ENCODE peak calls at places on chromosomes 7 and 10, in eight cellular contexts. U, T, S, E, W, I, H and N are unnamed samples. For H3K4me1, the result is how much of the 10 kb centered on the place peaks cover.

GRCh38 chr10:72740526-72740925 is 48.6 kb downstream of the MCU start:
- DNase-seq in U (no peak), T (peak), S (peak), E (no peak), W (no peak), I (peak), H (no peak), N (no peak)

GRCh38 chr10:61939575-61940301 is 38.2 kb downstream of the ARID5B start:
- DNase-seq in U (no peak), T (no peak), S (no peak), E (no peak), W (no peak), I (no peak), H (no peak), N (no peak)

GRCh38 chr10:97931041-97931440 is 81.4 kb downstream of the GOLGA7B start:
- DNase-seq in U (no peak), T (no peak), S (no peak), E (no peak), W (no peak), I (no peak), H (no peak), N (no peak)

GRCh38 chr7:123633553-123633952 is 22.1 kb upstream of the LMOD2 start:
- DNase-seq in U (no peak), T (no peak), S (no peak), E (no peak), W (no peak), I (no peak), H (no peak), N (no peak)

GRCh38 chr7:32299133-32299702 is 191.0 kb downstream of the LSM5 start:
- DNase-seq in U (no peak), T (peak), S (peak), E (peak), W (peak), I (peak), H (peak), N (no peak)

GRCh38 chr10:13961096-13961495 is 369.6 kb downstream of the FRMD4A start:
- DNase-seq in U (no peak), T (no peak), S (no peak), E (no peak), W (no peak), I (no peak), H (no peak), N (no peak)

GRCh38 chr7:155372782-155373358 is 75.2 kb downstream of the INSIG1 start:
- DNase-seq in U (no peak), T (no peak), S (no peak), E (no peak), W (no peak), I (no peak), H (no peak), N (no peak)

GRCh38 chr10:18501198-18501597 is 150.2 kb downstream of the NSUN6 start:
- DNase-seq in U (no peak), T (no peak), S (no peak), E (no peak), W (no peak), I (no peak), H (no peak), N (no peak)

GRCh38 chr10:128421731-128422130 is 295.5 kb upstream of the MKI67 start:
- DNase-seq in U (no peak), T (no peak), S (no peak), E (peak), W (no peak), I (no peak), H (no peak), N (no peak)

GRCh38 chr10:35433851-35434426 is 97.6 kb downstream of the CCNY start:
- DNase-seq in U (no peak), T (no peak), S (no peak), E (no peak), W (no peak), I (no peak), H (no peak), N (no peak)

GRCh38 chr10:661891-662605 is 27.4 kb downstream of the DIP2C start:
- DNase-seq in U (no peak), T (no peak), S (peak), E (no peak), W (no peak), I (no peak), H (no peak), N (no peak)

GRCh38 chr7:92678291-92678920 is 88.2 kb upstream of the FAM133B start:
- DNase-seq in U (no peak), T (no peak), S (no peak), E (no peak), W (no peak), I (no peak), H (no peak), N (no peak)

GRCh38 chr7:85095357-85095756 is 91.5 kb downstream of the SEMA3D start:
- DNase-seq in U (no peak), T (peak), S (no peak), E (no peak), W (no peak), I (no peak), H (no peak), N (no peak)

GRCh38 chr7:159137906-159138305 is 6.8 kb downstream of the VIPR2 start:
- DNase-seq in U (no peak), T (peak), S (no peak), E (no peak), W (no peak), I (no peak), H (no peak), N (no peak)

GRCh38 chr10:127012071-127012768 is 107.0 kb downstream of the DOCK1 start:
- DNase-seq in U (no peak), T (no peak), S (no peak), E (no peak), W (no peak), I (no peak), H (no peak), N (no peak)

GRCh38 chr7:132059141-132059540 is 502.7 kb upstream of the PODXL start:
- DNase-seq in U (no peak), T (no peak), S (no peak), E (no peak), W (no peak), I (no peak), H (no peak), N (no peak)

GRCh38 chr7:24733414-24734060 is 23.7 kb downstream of the GSDME start:
- DNase-seq in U (no peak), T (no peak), S (no peak), E (peak), W (no peak), I (no peak), H (no peak), N (no peak)

GRCh38 chr7:40584667-40585433 is 450.0 kb downstream of the SUGCT start:
- DNase-seq in U (no peak), T (no peak), S (no peak), E (no peak), W (no peak), I (no peak), H (no peak), N (no peak)

GRCh38 chr7:7948233-7948632 is 20.4 kb upstream of the GLCCI1 start:
- DNase-seq in U (no peak), T (no peak), S (no peak), E (no peak), W (no peak), I (no peak), H (no peak), N (no peak)
- H3K4me1 ChIP-seq in U (under half), T (under half), S (under half), E (under half), W (under half), I (under half), H (under half), N (under half)

DNA sequence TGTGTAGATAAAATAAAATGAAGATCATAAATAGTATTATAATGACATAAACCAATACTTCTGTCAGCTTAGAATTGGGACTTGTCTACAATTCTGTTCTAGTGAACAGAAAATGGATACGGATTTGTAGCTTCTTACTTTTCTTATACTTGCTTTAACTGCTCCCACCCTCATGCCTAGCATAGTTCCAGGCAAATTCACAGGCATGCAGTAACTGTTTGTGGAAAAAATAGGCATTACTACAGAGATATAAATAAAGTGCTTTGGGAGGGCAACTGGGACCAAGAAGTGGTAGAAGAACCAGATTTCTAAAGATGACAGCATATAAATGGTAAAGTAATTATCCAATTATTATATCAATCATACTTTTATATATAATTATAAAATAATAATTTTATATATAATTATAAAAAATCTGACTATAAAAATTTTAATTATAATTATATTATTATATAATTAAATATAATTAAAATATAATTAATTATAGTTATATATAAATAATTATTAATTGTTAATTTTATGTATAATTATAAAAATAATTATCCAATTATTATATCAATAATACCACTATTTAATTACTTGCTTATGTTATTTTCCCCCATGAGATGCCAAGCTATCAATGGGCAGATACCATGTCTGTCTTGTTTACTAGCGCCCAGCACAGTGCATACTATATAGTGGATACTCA is 144.1 kb downstream of the NOC3L start:
- DNase-seq in U (no peak), T (no peak), S (no peak), E (no peak), W (no peak), I (no peak), H (no peak), N (no peak)
- H3K27ac ChIP-seq in U (no peak), T (no peak), S (no peak), E (no peak), W (no peak), I (no peak), H (no peak), N (no peak)

DNA sequence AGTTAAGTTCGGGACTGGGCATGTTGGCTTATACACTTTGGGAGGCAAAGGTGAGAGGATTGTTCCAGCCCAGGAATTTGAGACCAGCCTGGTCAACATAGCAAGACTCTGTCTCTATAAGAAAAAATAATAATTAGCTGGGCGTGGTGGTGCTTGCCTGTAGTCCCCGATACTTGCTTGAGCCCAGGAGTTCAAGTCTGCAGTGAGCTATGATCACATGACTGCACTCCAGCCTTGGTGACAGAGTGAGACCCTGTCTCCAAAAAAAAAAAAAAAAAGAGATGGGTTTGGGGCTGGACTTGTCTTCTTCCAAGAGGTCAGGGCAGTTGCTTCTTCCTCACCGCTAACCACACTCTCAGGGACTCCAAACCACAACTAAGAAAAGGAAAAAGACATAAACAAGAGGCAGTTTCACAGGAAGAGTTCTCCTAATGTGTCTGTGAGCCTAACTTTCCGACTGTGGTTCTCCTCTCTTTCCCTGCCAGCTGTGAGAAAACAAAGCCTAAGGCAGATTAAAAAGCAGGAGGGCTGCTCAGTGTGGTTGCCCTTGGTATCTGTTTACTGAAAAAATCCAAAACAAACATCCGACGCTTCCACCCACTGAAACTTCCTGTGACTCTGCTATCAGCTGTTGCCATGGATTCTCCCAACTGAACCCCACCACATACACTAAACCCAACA is 2.4 kb upstream of the SERPINE1 start:
- DNase-seq in U (no peak), T (no peak), S (no peak), E (no peak), W (no peak), I (no peak), H (no peak), N (no peak)
- H3K4me1 ChIP-seq in U (half or more), T (half or more), S (under half), E (under half), W (under half), I (under half), H (under half), N (under half)

DNA sequence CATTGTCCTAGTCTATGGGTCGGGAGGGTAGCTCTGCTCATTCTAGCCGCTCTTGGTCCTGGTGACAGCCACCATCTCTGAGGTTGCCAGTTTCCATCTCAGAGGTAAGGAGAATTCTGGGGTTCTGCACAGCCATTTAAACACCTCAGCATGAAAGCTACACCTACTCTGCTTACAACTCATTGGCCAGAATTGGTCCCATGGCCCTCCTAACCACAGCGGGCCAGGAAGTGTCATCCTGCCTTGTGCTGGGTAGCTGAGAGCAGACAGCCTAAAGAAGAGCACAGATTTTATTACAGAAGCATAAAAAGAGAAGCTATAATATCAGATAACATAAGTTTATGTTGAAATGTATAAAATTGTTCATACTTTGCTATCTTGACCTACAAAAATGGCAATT is 152.7 kb downstream of the HECW1 start:
- DNase-seq in U (no peak), T (no peak), S (no peak), E (no peak), W (no peak), I (no peak), H (no peak), N (no peak)
- H3K27ac ChIP-seq in U (no peak), T (no peak), S (no peak), E (no peak), W (no peak), I (no peak), H (no peak), N (no peak)

DNA sequence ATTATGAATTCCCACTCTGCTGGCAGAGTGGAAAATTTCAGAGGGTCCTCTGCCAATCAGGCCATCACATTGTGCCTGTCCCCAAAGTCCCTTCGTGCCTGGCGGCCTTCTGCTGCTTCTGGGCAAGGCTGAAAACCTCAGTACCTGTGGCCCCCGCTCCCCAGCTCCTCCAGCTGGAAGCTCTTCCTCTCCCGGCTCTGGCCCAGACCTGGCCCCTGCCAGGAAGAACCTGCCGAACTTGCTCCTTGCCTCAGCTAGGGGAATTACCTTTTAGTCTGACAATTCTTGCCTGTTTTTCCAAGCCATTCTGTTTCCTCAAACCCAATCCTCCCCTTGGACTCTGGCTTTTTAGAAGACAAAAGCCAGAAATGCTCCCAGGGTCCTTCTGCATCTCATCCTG is 27.9 kb upstream of the TRIL start:
- DNase-seq in U (peak), T (no peak), S (no peak), E (no peak), W (no peak), I (no peak), H (no peak), N (peak)
- H3K4me1 ChIP-seq in U (under half), T (half or more), S (under half), E (under half), W (under half), I (under half), H (under half), N (under half)

DNA sequence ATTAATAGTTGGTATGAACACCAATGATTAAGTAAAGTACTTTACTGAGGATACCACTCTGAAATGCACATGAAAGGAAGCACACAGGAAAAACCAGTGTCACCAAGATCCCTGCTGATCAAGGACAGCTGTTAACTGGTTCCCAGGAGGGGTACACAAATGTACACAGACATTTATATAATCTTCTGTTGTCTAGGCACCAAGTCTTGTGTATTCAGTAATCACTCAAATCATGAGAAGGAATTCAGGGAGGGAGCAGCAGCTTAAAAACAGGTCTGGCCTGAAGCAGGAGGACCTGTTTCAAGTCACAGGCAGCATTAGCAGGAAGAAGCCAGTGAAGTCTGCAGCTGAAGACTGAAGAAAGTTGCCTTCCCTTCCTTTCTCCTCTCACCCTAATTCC is 18.7 kb downstream of the MPP7 start:
- DNase-seq in U (no peak), T (no peak), S (peak), E (no peak), W (no peak), I (no peak), H (no peak), N (no peak)
- H3K27ac ChIP-seq in U (no peak), T (no peak), S (peak), E (no peak), W (no peak), I (no peak), H (no peak), N (no peak)

GRCh38 chr10:77520995-77521394 is 116.6 kb downstream of the KCNMA1 start:
- DNase-seq in U (no peak), T (no peak), S (no peak), E (no peak), W (no peak), I (no peak), H (no peak), N (no peak)
- H3K4me1 ChIP-seq in U (under half), T (under half), S (under half), E (under half), W (under half), I (under half), H (under half), N (under half)

DNA sequence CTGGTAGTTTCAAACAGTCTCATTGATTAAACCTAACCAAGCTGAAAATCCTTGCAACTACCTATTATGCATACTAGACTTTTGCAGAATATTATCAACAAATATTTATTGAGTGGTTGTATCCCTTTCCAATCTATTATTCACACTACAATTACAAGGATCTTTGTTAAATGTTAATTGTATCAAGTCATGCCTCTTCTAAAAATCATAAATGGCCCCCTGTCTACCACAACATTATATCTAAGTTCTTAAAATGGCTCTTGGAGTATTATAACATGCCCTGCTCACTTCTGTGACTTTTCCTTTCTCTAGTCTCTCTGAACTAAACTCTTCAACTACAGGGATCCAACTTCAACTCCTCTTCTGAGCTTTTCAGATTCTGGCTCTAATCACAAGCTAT is 219.3 kb downstream of the IMMP2L start:
- DNase-seq in U (no peak), T (no peak), S (no peak), E (no peak), W (no peak), I (no peak), H (no peak), N (no peak)
- H3K27ac ChIP-seq in U (no peak), T (no peak), S (no peak), E (no peak), W (no peak), I (no peak), H (no peak), N (no peak)